ENCODE peak calls at places on chromosomes 5 and 9, in seven cellular contexts. One of them, this sample, is unnamed.

GRCh38 chr9:68427216-68427994 is 71.0 kb downstream of the PGM5 start:
- DNase-seq in activated B cell treated with CpG ODN at 0.5 μM for 24 hours: no peak
- DNase-seq in left ventricle myocardium inferior: no peak
- DNase-seq in adrenal gland: no peak
- DNase-seq in fibroblast of the aortic adventitia: no peak
- DNase-seq in progenitor cell of endocrine pancreas: no peak
- DNase-seq in naive thymus-derived CD8-positive, alpha-beta T cell: no peak
- DNase-seq in this sample: no peak

GRCh38 chr5:68047035-68047434 is 168.5 kb upstream of the PIK3R1 start:
- DNase-seq in activated B cell treated with CpG ODN at 0.5 μM for 24 hours: no peak
- DNase-seq in left ventricle myocardium inferior: no peak
- DNase-seq in adrenal gland: no peak
- DNase-seq in fibroblast of the aortic adventitia: peak
- DNase-seq in progenitor cell of endocrine pancreas: no peak
- DNase-seq in naive thymus-derived CD8-positive, alpha-beta T cell: no peak
- DNase-seq in this sample: no peak

GRCh38 chr5:96928931-96929708 is 6.8 kb upstream of the LNPEP start:
- DNase-seq in activated B cell treated with CpG ODN at 0.5 μM for 24 hours: no peak
- DNase-seq in left ventricle myocardium inferior: no peak
- DNase-seq in adrenal gland: no peak
- DNase-seq in fibroblast of the aortic adventitia: no peak
- DNase-seq in progenitor cell of endocrine pancreas: no peak
- DNase-seq in naive thymus-derived CD8-positive, alpha-beta T cell: peak
- DNase-seq in this sample: no peak

GRCh38 chr5:135230326-135230925 is 168.6 kb downstream of the MACROH2A1 start:
- DNase-seq in activated B cell treated with CpG ODN at 0.5 μM for 24 hours: no peak
- DNase-seq in left ventricle myocardium inferior: peak
- DNase-seq in adrenal gland: peak
- DNase-seq in fibroblast of the aortic adventitia: peak
- DNase-seq in progenitor cell of endocrine pancreas: no peak
- DNase-seq in naive thymus-derived CD8-positive, alpha-beta T cell: no peak
- DNase-seq in this sample: peak

GRCh38 chr9:6584881-6585597 is 60.5 kb downstream of the GLDC start:
- DNase-seq in activated B cell treated with CpG ODN at 0.5 μM for 24 hours: no peak
- DNase-seq in left ventricle myocardium inferior: no peak
- DNase-seq in adrenal gland: no peak
- DNase-seq in fibroblast of the aortic adventitia: peak
- DNase-seq in progenitor cell of endocrine pancreas: no peak
- DNase-seq in naive thymus-derived CD8-positive, alpha-beta T cell: no peak
- DNase-seq in this sample: no peak

GRCh38 chr5:933251-933861 is 40.7 kb downstream of the TRIP13 start:
- DNase-seq in activated B cell treated with CpG ODN at 0.5 μM for 24 hours: no peak
- DNase-seq in left ventricle myocardium inferior: no peak
- DNase-seq in adrenal gland: peak
- DNase-seq in fibroblast of the aortic adventitia: peak
- DNase-seq in progenitor cell of endocrine pancreas: no peak
- DNase-seq in naive thymus-derived CD8-positive, alpha-beta T cell: no peak
- DNase-seq in this sample: no peak

GRCh38 chr5:119435436-119436132 is 16.7 kb upstream of the HSD17B4 start:
- DNase-seq in activated B cell treated with CpG ODN at 0.5 μM for 24 hours: peak
- DNase-seq in left ventricle myocardium inferior: peak
- DNase-seq in adrenal gland: peak
- DNase-seq in fibroblast of the aortic adventitia: peak
- DNase-seq in progenitor cell of endocrine pancreas: no peak
- DNase-seq in naive thymus-derived CD8-positive, alpha-beta T cell: peak
- DNase-seq in this sample: peak

GRCh38 chr9:78618735-78619134 is 321.8 kb downstream of the PSAT1 start:
- DNase-seq in activated B cell treated with CpG ODN at 0.5 μM for 24 hours: no peak
- DNase-seq in left ventricle myocardium inferior: no peak
- DNase-seq in adrenal gland: no peak
- DNase-seq in fibroblast of the aortic adventitia: no peak
- DNase-seq in progenitor cell of endocrine pancreas: no peak
- DNase-seq in naive thymus-derived CD8-positive, alpha-beta T cell: no peak
- DNase-seq in this sample: no peak

GRCh38 chr5:177980776-177981175 is 15.3 kb downstream of the PROP1 start:
- DNase-seq in activated B cell treated with CpG ODN at 0.5 μM for 24 hours: no peak
- DNase-seq in left ventricle myocardium inferior: no peak
- DNase-seq in adrenal gland: no peak
- DNase-seq in fibroblast of the aortic adventitia: no peak
- DNase-seq in progenitor cell of endocrine pancreas: no peak
- DNase-seq in naive thymus-derived CD8-positive, alpha-beta T cell: no peak
- DNase-seq in this sample: no peak

GRCh38 chr9:92627651-92628050 is 42.3 kb downstream of the IPPK start:
- DNase-seq in activated B cell treated with CpG ODN at 0.5 μM for 24 hours: no peak
- DNase-seq in left ventricle myocardium inferior: no peak
- DNase-seq in adrenal gland: no peak
- DNase-seq in fibroblast of the aortic adventitia: peak
- DNase-seq in progenitor cell of endocrine pancreas: no peak
- DNase-seq in naive thymus-derived CD8-positive, alpha-beta T cell: no peak
- DNase-seq in this sample: no peak

GRCh38 chr9:38362912-38363588 is 29.5 kb upstream of the ALDH1B1 start:
- DNase-seq in activated B cell treated with CpG ODN at 0.5 μM for 24 hours: no peak
- DNase-seq in left ventricle myocardium inferior: no peak
- DNase-seq in adrenal gland: peak
- DNase-seq in fibroblast of the aortic adventitia: peak
- DNase-seq in progenitor cell of endocrine pancreas: no peak
- DNase-seq in naive thymus-derived CD8-positive, alpha-beta T cell: no peak
- DNase-seq in this sample: peak

GRCh38 chr9:35035851-35036701 is 36.3 kb downstream of the VCP start:
- DNase-seq in activated B cell treated with CpG ODN at 0.5 μM for 24 hours: no peak
- DNase-seq in left ventricle myocardium inferior: peak
- DNase-seq in adrenal gland: peak
- DNase-seq in fibroblast of the aortic adventitia: peak
- DNase-seq in progenitor cell of endocrine pancreas: no peak
- DNase-seq in naive thymus-derived CD8-positive, alpha-beta T cell: peak
- DNase-seq in this sample: peak

GRCh38 chr9:4689687-4690104 is 10.3 kb downstream of the CDC37L1 start:
- DNase-seq in activated B cell treated with CpG ODN at 0.5 μM for 24 hours: no peak
- DNase-seq in left ventricle myocardium inferior: no peak
- DNase-seq in adrenal gland: no peak
- DNase-seq in fibroblast of the aortic adventitia: peak
- DNase-seq in progenitor cell of endocrine pancreas: no peak
- DNase-seq in naive thymus-derived CD8-positive, alpha-beta T cell: no peak
- DNase-seq in this sample: no peak

GRCh38 chr9:79880626-79881025 is 308.9 kb downstream of the TLE4 start:
- DNase-seq in activated B cell treated with CpG ODN at 0.5 μM for 24 hours: no peak
- DNase-seq in left ventricle myocardium inferior: no peak
- DNase-seq in adrenal gland: no peak
- DNase-seq in fibroblast of the aortic adventitia: no peak
- DNase-seq in progenitor cell of endocrine pancreas: no peak
- DNase-seq in naive thymus-derived CD8-positive, alpha-beta T cell: no peak
- DNase-seq in this sample: no peak

GRCh38 chr9:134776080-134776796 is 104.4 kb upstream of the FCN2 start:
- DNase-seq in activated B cell treated with CpG ODN at 0.5 μM for 24 hours: no peak
- DNase-seq in left ventricle myocardium inferior: no peak
- DNase-seq in adrenal gland: no peak
- DNase-seq in fibroblast of the aortic adventitia: peak
- DNase-seq in progenitor cell of endocrine pancreas: no peak
- DNase-seq in naive thymus-derived CD8-positive, alpha-beta T cell: no peak
- DNase-seq in this sample: peak

GRCh38 chr5:66757219-66757833 is 161.1 kb downstream of the MAST4 start:
- DNase-seq in activated B cell treated with CpG ODN at 0.5 μM for 24 hours: no peak
- DNase-seq in left ventricle myocardium inferior: no peak
- DNase-seq in adrenal gland: peak
- DNase-seq in fibroblast of the aortic adventitia: peak
- DNase-seq in progenitor cell of endocrine pancreas: no peak
- DNase-seq in naive thymus-derived CD8-positive, alpha-beta T cell: no peak
- DNase-seq in this sample: peak

GRCh38 chr9:19998153-19998552 is 209.3 kb upstream of the SLC24A2 start:
- DNase-seq in activated B cell treated with CpG ODN at 0.5 μM for 24 hours: no peak
- DNase-seq in left ventricle myocardium inferior: no peak
- DNase-seq in adrenal gland: no peak
- DNase-seq in fibroblast of the aortic adventitia: peak
- DNase-seq in progenitor cell of endocrine pancreas: no peak
- DNase-seq in naive thymus-derived CD8-positive, alpha-beta T cell: no peak
- DNase-seq in this sample: no peak

GRCh38 chr5:148569948-148570347 is 84.4 kb downstream of the HTR4 start:
- DNase-seq in activated B cell treated with CpG ODN at 0.5 μM for 24 hours: no peak
- DNase-seq in left ventricle myocardium inferior: no peak
- DNase-seq in adrenal gland: no peak
- DNase-seq in fibroblast of the aortic adventitia: no peak
- DNase-seq in progenitor cell of endocrine pancreas: no peak
- DNase-seq in naive thymus-derived CD8-positive, alpha-beta T cell: no peak
- DNase-seq in this sample: no peak

GRCh38 chr5:137606401-137606800 is 107.3 kb upstream of the SPOCK1 start:
- DNase-seq in activated B cell treated with CpG ODN at 0.5 μM for 24 hours: no peak
- DNase-seq in left ventricle myocardium inferior: no peak
- DNase-seq in adrenal gland: no peak
- DNase-seq in fibroblast of the aortic adventitia: no peak
- DNase-seq in progenitor cell of endocrine pancreas: no peak
- DNase-seq in naive thymus-derived CD8-positive, alpha-beta T cell: no peak
- DNase-seq in this sample: no peak

GRCh38 chr9:120326076-120326693 is 253.8 kb downstream of the CDK5RAP2 start:
- DNase-seq in activated B cell treated with CpG ODN at 0.5 μM for 24 hours: no peak
- DNase-seq in left ventricle myocardium inferior: no peak
- DNase-seq in adrenal gland: no peak
- DNase-seq in fibroblast of the aortic adventitia: no peak
- DNase-seq in progenitor cell of endocrine pancreas: no peak
- DNase-seq in naive thymus-derived CD8-positive, alpha-beta T cell: no peak
- DNase-seq in this sample: no peak

This sample was measured in right cardiac atrium.